ENCODE peak calls at places on chromosome 12, in seven cellular contexts. G is endothelial cell, N is prostate gland, I is suprapubic skin, U is AG09319, W is fibroblast of the aortic adventitia, E is ovary. V is an unnamed sample.

GRCh38 chr12:111788178-111788654 is 21.5 kb downstream of the ALDH2 start:
- DNase-seq in G (no peak), N (no peak), I (no peak), U (peak; percentile 59), W (peak; percentile 84), E (peak; percentile 37), V (peak; percentile 32)

GRCh38 chr12:31301311-31301710 is 24.6 kb downstream of the SINHCAF start:
- DNase-seq in G (no peak), N (no peak), I (no peak), U (no peak), W (no peak), E (no peak), V (no peak)

GRCh38 chr12:14249368-14249767 is 116.1 kb upstream of the ATF7IP start:
- DNase-seq in G (no peak), N (no peak), I (no peak), U (no peak), W (no peak), E (no peak), V (no peak)

GRCh38 chr12:102980350-102980749 is 22.9 kb downstream of the ASCL1 start:
- DNase-seq in G (no peak), N (no peak), I (no peak), U (no peak), W (no peak), E (no peak), V (no peak)

GRCh38 chr12:122227341-122227740 is 1.5 kb upstream of the DIABLO start:
- DNase-seq in G (no peak), N (no peak), I (no peak), U (no peak), W (no peak), E (peak; percentile 37), V (no peak)

GRCh38 chr12:117282490-117282889 is 78.9 kb downstream of the NOS1 start:
- DNase-seq in G (no peak), N (no peak), I (no peak), U (no peak), W (no peak), E (no peak), V (no peak)

GRCh38 chr12:108457006-108457733 is 57.9 kb upstream of the FICD start:
- DNase-seq in G (peak; percentile 22), N (no peak), I (no peak), U (peak; percentile 34), W (peak; percentile 45), E (no peak), V (no peak)

GRCh38 chr12:80648866-80649265 is 58.6 kb upstream of the MYF6 start:
- DNase-seq in G (no peak), N (no peak), I (no peak), U (peak; percentile 10), W (peak; percentile 69), E (no peak), V (no peak)

GRCh38 chr12:56448860-56449621 is at the start of gene TIMELESS:
- DNase-seq in G (peak; percentile 83), N (peak; percentile 89), I (peak; percentile 92), U (peak; percentile 59), W (peak; percentile 83), E (peak; percentile 89), V (peak; percentile 88)

GRCh38 chr12:52023182-52023975 is 16.6 kb downstream of the TAMALIN start:
- DNase-seq in G (peak; percentile 88), N (peak; percentile 83), I (peak; percentile 94), U (no peak), W (peak; percentile 61), E (peak; percentile 94), V (peak; percentile 92)

GRCh38 chr12:98151105-98151504 is 364.3 kb upstream of the TMPO start:
- DNase-seq in G (no peak), N (no peak), I (no peak), U (no peak), W (no peak), E (no peak), V (no peak)

GRCh38 chr12:42987216-42987631 is 397.7 kb upstream of the PRICKLE1 start:
- DNase-seq in G (no peak), N (no peak), I (no peak), U (no peak), W (no peak), E (no peak), V (no peak)

GRCh38 chr12:110794623-110795280 is 52.0 kb upstream of the CCDC63 start:
- DNase-seq in G (no peak), N (no peak), I (peak; percentile 82), U (no peak), W (no peak), E (peak; percentile 47), V (no peak)

GRCh38 chr12:98416845-98417244 is 98.5 kb upstream of the TMPO start:
- DNase-seq in G (no peak), N (no peak), I (no peak), U (no peak), W (peak; percentile 68), E (no peak), V (no peak)

GRCh38 chr12:126998747-126999285 is 1268.2 kb upstream of the TMEM132C start:
- DNase-seq in G (no peak), N (no peak), I (no peak), U (no peak), W (no peak), E (no peak), V (no peak)

GRCh38 chr12:57734586-57734985 is 4.0 kb downstream of the AGAP2 start:
- DNase-seq in G (no peak), N (no peak), I (no peak), U (no peak), W (no peak), E (no peak), V (no peak)

DNA sequence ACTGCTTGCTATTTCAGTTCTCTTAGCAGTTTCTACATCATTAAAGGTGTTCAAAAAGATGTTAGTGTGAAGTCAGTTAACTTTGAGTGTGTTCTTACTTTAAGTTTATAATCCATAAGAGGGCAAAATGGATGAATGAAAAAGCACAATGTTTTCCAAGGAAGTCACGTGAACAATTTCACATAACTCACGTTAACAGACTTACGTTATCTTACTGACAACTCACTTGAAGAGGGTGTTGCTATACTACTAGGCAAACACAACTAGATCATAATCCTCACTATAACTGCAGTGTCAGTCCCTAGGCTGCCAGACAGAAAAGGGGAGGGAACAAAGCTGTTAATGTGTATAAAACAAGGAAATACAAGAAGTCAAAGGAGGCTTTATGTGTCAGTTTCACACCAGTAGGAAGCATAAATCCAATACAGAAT is 6.4 kb downstream of the SLC2A13 start:
- DNase-seq in G (no peak), N (no peak), I (no peak), U (no peak), W (no peak), E (no peak), V (no peak)
- TF ChIP-seq CTCF in G (no peak), N (no peak), I (no peak), U (no peak), W (no peak), E (no peak), V (no peak)

GRCh38 chr12:650983-651382 is 12.3 kb downstream of the NINJ2 start:
- DNase-seq in G (no peak), N (no peak), I (no peak), U (no peak), W (no peak), E (no peak), V (no peak)
- TF ChIP-seq CTCF in G (no peak), N (no peak), I (no peak), U (no peak), W (peak; percentile 8), E (no peak), V (no peak)

DNA sequence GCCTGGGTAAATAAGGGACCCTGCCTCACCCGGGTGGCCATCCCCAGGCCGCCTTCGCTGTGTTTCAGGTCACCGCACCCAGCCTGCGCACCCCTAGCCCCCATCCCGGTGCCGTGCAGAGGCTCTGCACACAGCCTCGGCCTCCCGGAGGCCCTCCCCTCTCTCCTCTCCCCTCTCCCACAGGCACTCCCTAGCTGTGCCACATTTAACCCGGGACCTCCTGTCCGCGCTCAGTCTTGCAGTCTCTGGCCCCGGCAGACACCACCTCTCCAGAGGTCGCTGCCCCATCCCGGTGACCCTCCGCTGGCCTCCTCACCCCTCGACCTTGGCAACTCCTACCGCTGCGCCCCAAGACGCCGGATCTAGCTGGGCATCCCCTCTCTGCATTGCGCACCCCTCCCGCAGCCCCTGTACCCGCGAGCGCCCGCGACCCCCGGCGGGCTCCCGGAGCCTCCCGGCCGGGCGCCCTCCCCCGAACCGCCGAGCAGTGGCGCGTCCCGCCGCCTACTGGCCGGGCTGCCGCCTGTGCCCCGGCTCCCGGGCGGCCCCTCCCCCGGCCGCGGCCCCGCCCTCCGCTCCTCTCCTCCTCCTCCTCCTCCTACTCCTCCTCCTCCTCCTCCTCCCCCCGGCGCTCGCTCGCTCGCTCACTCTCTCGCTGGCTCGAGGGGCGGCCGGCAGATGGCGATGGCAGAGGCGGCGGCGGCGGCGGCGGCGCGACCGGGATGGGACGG is 120.7 kb downstream of the AACS start:
- DNase-seq in G (peak; percentile 80), N (peak; percentile 59), I (no peak), U (peak; percentile 39), W (peak; percentile 63), E (peak; percentile 53), V (peak; percentile 92)
- TF ChIP-seq CTCF in G (peak; percentile 35), N (peak; percentile 34), I (peak; percentile 40), U (peak; percentile 17), W (peak; percentile 44), E (peak; percentile 18), V (peak; percentile 52)

GRCh38 chr12:26434299-26434915 is 239.0 kb downstream of the SSPN start:
- DNase-seq in G (peak; percentile 41), N (no peak), I (no peak), U (peak; percentile 11), W (peak; percentile 73), E (no peak), V (peak; percentile 34)
- TF ChIP-seq CTCF in G (peak; percentile 73), N (no peak), I (peak; percentile 58), U (peak; percentile 72), W (peak; percentile 95), E (peak; percentile 46), V (peak; percentile 84)

DNA sequence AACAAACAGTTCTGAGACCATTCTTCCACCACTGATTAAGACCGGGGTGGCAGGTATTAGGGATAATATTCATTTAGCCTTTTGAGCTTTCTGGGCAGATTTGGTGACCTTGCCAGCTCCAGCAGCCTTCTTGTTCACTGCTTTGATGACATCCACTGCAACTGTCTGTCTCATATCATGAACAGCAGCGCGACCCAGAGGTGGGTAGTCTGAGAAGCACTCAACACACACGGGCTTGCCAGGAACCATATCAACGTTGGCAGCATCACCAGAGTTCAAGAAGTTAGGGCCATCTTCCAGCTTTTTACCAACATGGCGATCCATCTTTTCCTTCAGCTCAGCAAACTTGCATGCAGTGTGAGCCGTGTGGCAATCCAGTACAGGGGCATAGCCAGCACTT is 16.9 kb downstream of the AEBP2 start:
- DNase-seq in G (no peak), N (no peak), I (no peak), U (no peak), W (no peak), E (no peak), V (no peak)
- TF ChIP-seq CTCF in G (no peak), N (no peak), I (no peak), U (no peak), W (no peak), E (no peak), V (no peak)

V was measured in glutamatergic neuron.